ENCODE peak calls at places on chromosome 15, in four cellular contexts. R is tibial nerve, T is Peyer's patch, O is IMR-90. M is an unnamed sample.

GRCh38 chr15:59298255-59298856 is 74.3 kb downstream of the MYO1E start:
- DNase-seq in R (no peak), T (no peak), O (peak; percentile 20), M (peak; percentile 7)

GRCh38 chr15:64774556-64775523 is 549 bp downstream of the RBPMS2 start:
- DNase-seq in R (no peak), T (no peak), O (no peak), M (no peak)

GRCh38 chr15:52702390-52702789 is 23.2 kb upstream of the ATOSA start:
- DNase-seq in R (no peak), T (no peak), O (no peak), M (no peak)

GRCh38 chr15:81400640-81401236 is 26.7 kb upstream of the TMC3 start:
- DNase-seq in R (peak; percentile 44), T (no peak), O (peak; percentile 65), M (no peak)

GRCh38 chr15:52093539-52094502 is 18.8 kb downstream of the BCL2L10 start:
- DNase-seq in R (peak; percentile 68), T (no peak), O (peak; percentile 84), M (peak; percentile 93)

GRCh38 chr15:64653757-64654156 is 121.6 kb downstream of the RBPMS2 start:
- DNase-seq in R (no peak), T (no peak), O (peak; percentile 31), M (no peak)

GRCh38 chr15:66542896-66543295 is 22.9 kb downstream of the LCTL start:
- DNase-seq in R (no peak), T (no peak), O (no peak), M (no peak)

GRCh38 chr15:95132774-95133173 is 901.4 kb downstream of the MCTP2 start:
- DNase-seq in R (no peak), T (no peak), O (peak; percentile 88), M (no peak)

GRCh38 chr15:93138681-93139080 is 49.7 kb upstream of the RGMA start:
- DNase-seq in R (no peak), T (no peak), O (no peak), M (no peak)

GRCh38 chr15:67433495-67434099 is 87.3 kb upstream of the C15orf61 start:
- DNase-seq in R (peak; percentile 48), T (peak; percentile 57), O (peak; percentile 59), M (peak; percentile 17)

GRCh38 chr15:66114863-66115425 is 138.6 kb downstream of the MEGF11 start:
- DNase-seq in R (no peak), T (no peak), O (no peak), M (no peak)

GRCh38 chr15:62618432-62618831 is 424.1 kb upstream of the TPM1 start:
- DNase-seq in R (no peak), T (no peak), O (peak; percentile 94), M (no peak)
- TF ChIP-seq POLR2A in R (no peak), T (no peak), O (no peak), M (no peak)

GRCh38 chr15:100129677-100130076 is 212.1 kb downstream of the ADAMTS17 start:
- DNase-seq in R (no peak), T (no peak), O (no peak), M (no peak)

GRCh38 chr15:100133981-100134711 is 207.6 kb downstream of the ADAMTS17 start:
- DNase-seq in R (no peak), T (no peak), O (no peak), M (no peak)

GRCh38 chr15:100132309-100132708 is 209.5 kb downstream of the ADAMTS17 start:
- DNase-seq in R (no peak), T (no peak), O (no peak), M (no peak)

GRCh38 chr15:100131321-100132224 is 210.2 kb downstream of the ADAMTS17 start:
- DNase-seq in R (no peak), T (no peak), O (peak; percentile 39), M (no peak)

GRCh38 chr15:100133001-100133400 is 208.8 kb downstream of the ADAMTS17 start:
- DNase-seq in R (no peak), T (no peak), O (no peak), M (no peak)
- TF ChIP-seq CTCF in R (no peak), T (no peak), O (no peak), M (no peak)

DNA sequence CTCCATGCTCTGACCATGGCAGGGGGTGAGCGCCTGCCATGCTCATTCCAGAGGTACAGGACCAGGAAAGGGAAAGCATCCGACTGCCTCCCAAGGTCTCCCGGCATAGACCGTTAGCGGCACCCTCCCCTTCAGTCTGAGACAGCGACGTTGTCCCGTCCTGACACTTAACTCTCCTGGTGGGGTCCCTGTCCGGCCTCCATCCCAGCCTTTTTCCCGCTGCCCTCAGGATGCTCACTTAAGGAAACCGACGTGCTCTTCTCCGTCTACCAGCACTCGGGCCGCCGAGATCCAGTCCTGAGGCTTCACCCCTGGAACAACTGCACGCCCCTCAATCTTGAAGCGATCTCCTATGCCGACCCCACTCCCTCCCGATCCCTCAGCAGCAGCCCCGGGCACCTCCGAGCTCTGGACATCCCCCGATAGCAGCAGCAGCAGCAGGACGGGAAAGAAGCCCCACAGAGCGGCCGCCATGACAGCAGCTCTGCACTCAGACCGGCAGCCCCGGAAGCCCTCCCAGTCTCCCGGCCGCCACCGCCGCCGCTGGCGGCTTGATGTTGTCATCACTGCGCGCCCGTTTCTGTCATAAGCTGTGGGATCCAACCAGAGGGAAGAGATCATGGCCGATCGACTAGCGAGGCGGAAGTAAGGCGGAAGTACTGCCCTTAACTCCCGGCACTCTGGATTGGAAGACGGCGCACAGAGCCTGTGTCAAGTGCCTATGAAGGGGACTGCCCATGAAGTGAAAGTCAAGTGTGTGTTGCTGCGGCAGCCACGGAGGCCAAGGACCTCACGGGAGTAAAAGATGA is at the start of the genes EMC7 and PGBD4:
- DNase-seq in R (peak; percentile 99), T (peak; percentile 99), O (peak; percentile 100), M (peak; percentile 100)
- TF ChIP-seq POLR2A in R (peak; percentile 77), T (peak; percentile 82), O (peak; percentile 93), M (no peak)

GRCh38 chr15:70516408-70517193 is 246.8 kb downstream of the UACA start:
- DNase-seq in R (no peak), T (no peak), O (no peak), M (no peak)
- TF ChIP-seq CTCF in R (no peak), T (no peak), O (no peak), M (no peak)

GRCh38 chr15:75214293-75215096 is 12.8 kb downstream of the C15orf39 start:
- DNase-seq in R (no peak), T (no peak), O (no peak), M (no peak)
- TF ChIP-seq POLR2A in R (no peak), T (no peak), O (no peak), M (no peak)

GRCh38 chr15:89777073-89777820 is 1.1 kb downstream of the MESP2 start:
- DNase-seq in R (no peak), T (no peak), O (no peak), M (no peak)

GRCh38 chr15:89775815-89776214 is 317 bp upstream of the MESP2 start:
- DNase-seq in R (no peak), T (no peak), O (no peak), M (no peak)

GRCh38 chr15:89774492-89774891 is 1.6 kb upstream of the MESP2 start:
- DNase-seq in R (no peak), T (no peak), O (no peak), M (no peak)

GRCh38 chr15:89777821-89778380 is 1.8 kb downstream of the MESP2 start:
- DNase-seq in R (no peak), T (no peak), O (no peak), M (no peak)

DNA sequence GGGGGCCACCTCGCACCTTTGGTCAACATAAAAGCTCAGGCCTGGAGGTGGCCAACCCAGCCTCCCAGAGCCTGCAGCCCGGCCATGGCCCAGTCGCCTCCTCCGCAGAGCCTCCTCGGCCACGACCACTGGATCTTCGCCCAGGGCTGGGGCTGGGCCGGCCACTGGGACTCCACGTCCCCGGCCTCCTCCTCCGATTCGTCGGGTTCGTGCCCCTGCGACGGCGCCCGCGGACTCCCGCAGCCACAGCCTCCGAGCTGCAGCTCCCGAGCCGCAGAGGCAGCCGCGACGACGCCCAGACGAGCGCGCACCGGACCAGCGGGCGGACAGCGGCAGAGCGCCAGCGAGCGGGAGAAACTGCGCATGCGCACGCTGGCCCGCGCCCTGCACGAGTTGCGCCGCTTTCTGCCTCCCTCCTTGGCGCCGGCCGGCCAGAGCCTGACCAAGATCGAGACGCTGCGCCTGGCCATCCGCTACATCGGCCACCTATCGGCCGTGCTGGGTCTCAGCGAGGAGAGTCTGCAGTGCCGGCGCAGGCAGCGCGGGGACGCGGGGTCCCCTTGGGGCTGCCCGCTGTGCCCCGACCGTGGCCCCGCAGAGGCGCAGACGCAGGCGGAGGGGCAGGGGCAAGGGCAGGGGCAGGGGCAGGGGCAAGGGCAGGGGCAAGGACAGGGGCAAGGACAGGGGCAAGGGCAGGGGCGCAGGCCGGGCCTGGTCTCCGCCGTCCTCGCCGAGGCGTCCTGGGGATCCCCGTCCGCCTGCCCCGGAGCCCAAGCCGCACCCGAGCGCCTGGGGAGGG is at the start of gene MESP2:
- DNase-seq in R (peak; percentile 66), T (peak; percentile 87), O (peak; percentile 65), M (peak; percentile 96)
- TF ChIP-seq CTCF in R (peak; percentile 31), T (peak; percentile 51), O (peak; percentile 37), M (no peak)

DNA sequence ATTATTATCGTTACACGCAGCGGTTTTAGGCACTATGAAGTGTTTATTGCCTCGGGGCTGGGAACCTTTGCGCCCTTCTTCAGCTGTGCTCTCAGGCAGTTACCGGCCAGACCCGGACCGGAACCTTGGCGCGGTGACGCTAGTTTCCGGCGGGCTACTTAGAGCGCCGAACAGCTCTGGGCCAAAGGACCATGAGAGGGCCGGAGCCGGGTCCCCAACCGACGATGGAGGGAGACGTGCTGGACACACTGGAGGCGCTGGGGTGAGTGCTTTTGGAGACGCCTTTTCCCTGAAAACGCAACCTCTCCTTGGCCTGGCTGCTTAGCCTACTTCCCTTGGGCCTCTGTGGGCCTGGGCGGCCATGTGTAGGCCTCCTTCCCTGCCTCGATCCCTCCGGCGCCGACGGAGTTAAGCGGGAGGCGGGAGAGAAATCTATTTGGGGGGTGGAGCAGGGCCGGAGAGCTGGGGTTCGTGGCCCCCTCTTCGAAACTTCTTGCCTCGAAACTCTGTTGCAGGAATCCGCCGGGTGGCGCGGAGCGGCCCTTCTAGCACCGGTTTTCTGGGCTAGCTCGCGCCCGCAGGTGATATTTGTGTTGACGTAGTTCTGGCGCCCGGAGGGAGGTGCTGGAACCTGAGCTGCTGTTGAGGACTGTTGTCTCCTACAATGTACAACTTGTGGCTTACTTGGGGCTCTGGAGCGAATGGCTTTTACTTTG is at the start of gene FAM98B:
- DNase-seq in R (peak; percentile 86), T (peak; percentile 94), O (peak; percentile 85), M (peak; percentile 83)
- TF ChIP-seq POLR2A in R (peak; percentile 24), T (no peak), O (peak; percentile 67), M (no peak)

DNA sequence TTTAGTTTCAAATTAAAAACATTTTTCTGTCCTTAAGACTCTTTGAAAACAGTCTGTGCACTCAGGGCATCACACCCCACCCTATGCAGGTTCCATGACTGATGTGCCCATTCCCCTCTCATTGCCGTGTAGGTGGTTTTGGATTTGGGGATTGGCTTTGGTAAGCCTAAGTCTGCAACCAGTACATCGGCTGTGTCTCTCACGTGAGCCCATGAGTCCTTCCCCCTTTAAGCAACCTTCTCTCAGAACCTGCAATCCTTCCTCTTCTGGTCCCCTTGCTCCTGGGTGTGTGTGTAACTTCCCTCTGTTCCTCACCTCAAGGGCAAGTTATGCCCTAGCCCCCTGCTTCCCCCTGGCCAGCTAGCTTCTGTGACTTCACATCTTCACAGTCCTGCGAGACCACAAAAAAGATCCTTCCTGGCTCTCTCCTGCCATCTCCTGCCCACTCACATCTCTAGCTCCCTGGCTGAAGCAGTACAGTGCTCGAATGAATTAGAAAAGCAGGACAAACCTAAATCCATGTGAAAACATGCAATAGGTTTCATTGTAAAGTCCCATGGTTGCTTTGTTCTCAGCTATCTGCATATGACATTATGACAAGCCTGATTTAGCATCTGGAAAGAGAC is 126.7 kb downstream of the UACA start:
- DNase-seq in R (no peak), T (no peak), O (no peak), M (no peak)
- TF ChIP-seq CTCF in R (no peak), T (no peak), O (peak; percentile 44), M (no peak)

GRCh38 chr15:78872972-78873795 is 494 bp downstream of the MORF4L1 start:
- DNase-seq in R (peak; percentile 53), T (peak; percentile 95), O (peak; percentile 93), M (peak; percentile 72)
- TF ChIP-seq POLR2A in R (peak; percentile 79), T (peak; percentile 63), O (peak; percentile 92), M (no peak)